ENCODE peak calls at places on chromosomes 1 and 21, in ten cellular contexts. X, K, W, H, P, G, O, E, D and N are unnamed samples.

GRCh38 chr1:118716775-118717174 is 271.4 kb downstream of the TBX15 start:
- DNase-seq in D (peak; percentile 17), O (no peak), E (peak; percentile 21), G (peak; percentile 4), H (no peak), K (no peak), W (no peak), P (peak; percentile 17), X (no peak), N (no peak)

GRCh38 chr1:186682721-186683120 is 2.5 kb upstream of the PTGS2 start:
- DNase-seq in D (no peak), E (peak; percentile 30), W (no peak), P (no peak), H (no peak), X (peak; percentile 54), O (no peak), G (no peak), K (peak; percentile 21), N (peak; percentile 8)

GRCh38 chr1:107263291-107263790 is 122.5 kb downstream of the NTNG1 start:
- DNase-seq in G (no peak), H (no peak), K (peak; percentile 18), W (no peak), P (no peak), D (no peak), O (no peak), X (no peak), E (no peak), N (no peak)

GRCh38 chr1:43302721-43303476 is 2.1 kb downstream of the TIE1 start:
- DNase-seq in D (no peak), H (peak; percentile 34), P (no peak), X (peak; percentile 52), E (no peak), G (no peak), O (no peak), W (no peak), K (peak; percentile 50), N (peak; percentile 28)

GRCh38 chr1:153343040-153343681 is 5.5 kb downstream of the PGLYRP4 start:
- DNase-seq in P (no peak), D (no peak), W (peak; percentile 42), O (no peak), X (no peak), E (no peak), G (no peak), H (no peak), K (peak; percentile 4), N (no peak)

GRCh38 chr21:37153193-37153934 is 80.3 kb downstream of the TTC3 start:
- DNase-seq in H (no peak), P (no peak), W (no peak), O (no peak), E (peak; percentile 94), X (peak; percentile 88), D (no peak), G (no peak), K (peak; percentile 75), N (peak; percentile 68)

GRCh38 chr1:47439151-47440051 is 1.6 kb downstream of the FOXD2 start:
- DNase-seq in K (no peak), D (peak; percentile 71), E (no peak), G (no peak), W (no peak), P (peak; percentile 39), O (no peak), X (no peak), H (no peak), N (no peak)

GRCh38 chr1:39735731-39736130 is 3.0 kb upstream of the PPIE start:
- DNase-seq in P (no peak), D (no peak), K (no peak), E (no peak), X (no peak), O (no peak), G (no peak), H (no peak), W (peak; percentile 7), N (no peak)

GRCh38 chr1:24555591-24556413 is at the start of gene NCMAP:
- DNase-seq in H (peak; percentile 75), K (no peak), E (peak; percentile 40), W (no peak), O (peak; percentile 10), D (peak; percentile 41), X (no peak), P (peak; percentile 47), G (no peak), N (no peak)

GRCh38 chr1:158830904-158831507 is at the start of gene MNDA:
- DNase-seq in E (no peak), O (no peak), H (no peak), D (no peak), W (no peak), G (no peak), K (no peak), X (no peak), P (no peak), N (no peak)

GRCh38 chr1:83508485-83509151 is 490.3 kb downstream of the TTLL7 start:
- DNase-seq in G (no peak), H (no peak), K (peak; percentile 44), D (no peak), X (peak; percentile 41), W (no peak), P (peak; percentile 34), E (no peak), O (no peak), N (peak; percentile 29)

GRCh38 chr1:21663251-21663950 is 5.8 kb downstream of the RAP1GAP start:
- DNase-seq in E (no peak), P (no peak), H (peak; percentile 68), D (no peak), X (no peak), G (no peak), K (no peak), O (no peak), W (no peak), N (no peak)

GRCh38 chr1:230851291-230851691 is 17.0 kb downstream of the C1orf198 start:
- DNase-seq in H (no peak), G (no peak), O (no peak), K (peak; percentile 95), P (peak; percentile 98), W (no peak), D (peak; percentile 58), E (no peak), X (peak; percentile 55), N (peak; percentile 90)

GRCh38 chr1:213135572-213135971 is 84.5 kb downstream of the RPS6KC1 start:
- DNase-seq in O (no peak), X (peak; percentile 50), K (peak; percentile 41), P (peak; percentile 18), E (peak; percentile 27), G (no peak), D (no peak), W (no peak), H (no peak), N (no peak)

GRCh38 chr1:227487606-227488005 is 75.8 kb upstream of the ZNF678 start:
- DNase-seq in X (no peak), O (no peak), W (no peak), E (no peak), K (no peak), P (peak; percentile 6), H (no peak), D (no peak), G (no peak), N (no peak)

GRCh38 chr1:54153548-54154439 is 994 bp upstream of the CDCP2 start:
- DNase-seq in W (peak; percentile 62), H (no peak), G (no peak), E (peak; percentile 63), K (peak; percentile 64), O (no peak), D (peak; percentile 65), X (peak; percentile 65), P (peak; percentile 78), N (peak; percentile 50)

GRCh38 chr1:164768045-164768402 is 209.0 kb downstream of the PBX1 start:
- DNase-seq in O (no peak), E (no peak), P (no peak), G (no peak), D (no peak), H (no peak), W (no peak), X (peak; percentile 32), K (peak; percentile 58), N (peak; percentile 47)
- H3K9ac ChIP-seq in O (no peak overlapping the region), E (no peak overlapping the region), P (no peak overlapping the region), G (no peak overlapping the region), D (no peak overlapping the region), H (no peak overlapping the region), W (no peak overlapping the region), X (peak overlapping the region; percentile 59), K (no peak overlapping the region), N (peak overlapping the region; percentile 54)

DNA sequence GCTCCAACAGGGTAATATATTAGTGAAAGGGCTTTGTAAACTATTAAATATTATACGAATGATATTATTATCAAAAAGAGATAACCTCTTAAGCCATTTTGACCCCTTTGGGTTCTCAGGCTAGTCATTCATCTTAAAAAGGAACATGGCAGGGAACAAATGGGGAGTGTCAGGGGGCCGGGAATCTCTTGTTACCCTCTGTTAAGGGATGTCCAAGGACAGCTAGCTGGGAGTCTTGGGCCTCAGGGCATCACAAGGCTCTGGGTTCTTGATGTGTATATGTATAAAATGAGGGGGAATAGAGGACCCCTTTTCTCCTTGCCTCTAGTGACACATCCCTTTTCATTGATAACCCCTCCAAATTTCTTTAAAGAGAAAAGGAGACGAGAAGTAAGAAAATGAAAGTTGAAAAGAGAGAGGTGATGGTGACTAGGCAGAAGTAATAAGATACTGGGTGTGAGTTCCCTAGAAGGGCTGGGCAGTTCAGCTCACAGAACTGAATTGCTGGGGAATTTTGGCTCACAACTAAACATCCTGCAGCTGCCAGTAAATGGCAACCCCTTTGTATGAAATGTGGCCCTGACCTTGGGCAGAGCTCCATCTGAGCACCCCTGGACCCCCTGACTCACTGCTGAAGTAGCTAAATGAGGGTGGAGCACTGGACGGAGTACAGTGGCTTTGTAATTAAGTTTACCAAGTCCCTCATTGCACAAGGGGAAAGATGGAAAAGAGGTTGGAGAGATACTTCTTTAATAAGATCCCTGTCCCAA is 20.0 kb upstream of the ZNF326 start:
- DNase-seq in G (peak; percentile 26), O (no peak), W (peak; percentile 42), D (no peak), P (no peak), K (peak; percentile 90), E (no peak), X (peak; percentile 80), H (no peak), N (peak; percentile 86)
- H3K4me3 ChIP-seq in G (no peak overlapping the region), O (no peak overlapping the region), W (no peak overlapping the region), D (no peak overlapping the region), P (no peak overlapping the region), K (no peak overlapping the region), E (no peak overlapping the region), X (no peak overlapping the region), H (no peak overlapping the region), N (no peak overlapping the region)

GRCh38 chr1:161290779-161291178 is 19.0 kb downstream of the MPZ start:
- DNase-seq in E (no peak), X (no peak), D (no peak), H (no peak), G (no peak), O (no peak), P (no peak), W (no peak), K (no peak), N (no peak)
- H3K9ac ChIP-seq in E (no peak overlapping the region), X (no peak overlapping the region), D (no peak overlapping the region), H (no peak overlapping the region), G (no peak overlapping the region), O (no peak overlapping the region), P (no peak overlapping the region), W (no peak overlapping the region), K (no peak overlapping the region), N (no peak overlapping the region)

DNA sequence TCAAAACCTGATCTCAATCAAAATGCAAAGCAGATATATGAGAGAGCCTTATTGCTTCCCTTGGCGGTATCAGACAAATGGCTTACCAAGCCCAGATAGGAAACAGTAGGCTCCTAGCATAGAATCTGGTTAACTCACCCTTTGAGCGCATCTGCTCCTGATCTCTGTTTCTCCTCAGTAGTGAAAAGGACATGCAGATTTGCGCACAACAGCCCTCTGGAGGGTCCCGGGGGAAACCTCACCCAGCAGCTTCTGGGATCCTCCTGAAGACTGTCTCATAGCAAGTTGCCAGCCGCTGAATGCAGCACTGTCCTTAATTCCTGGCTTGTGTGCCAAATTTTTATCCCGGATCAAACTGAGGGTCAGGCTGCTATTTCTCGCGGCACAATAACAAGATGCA is 192.2 kb downstream of the FASLG start:
- DNase-seq in K (no peak), E (no peak), O (no peak), G (no peak), W (no peak), P (peak; percentile 84), H (peak; percentile 49), D (peak; percentile 10), X (no peak), N (no peak)
- H3K4me3 ChIP-seq in K (no peak overlapping the region), E (no peak overlapping the region), O (no peak overlapping the region), G (no peak overlapping the region), W (no peak overlapping the region), P (no peak overlapping the region), H (no peak overlapping the region), D (no peak overlapping the region), X (no peak overlapping the region), N (no peak overlapping the region)